ENCODE peak calls at places on chromosomes 4 and X, in seven cellular contexts. One of them, this sample, is unnamed.

GRCh38 chr4:141711211-141711610 is 74.8 kb downstream of the IL15 start:
- DNase-seq in AG10803: peak; percentile 55
- DNase-seq in spleen: no peak
- DNase-seq in neural crest cell: no peak
- DNase-seq in CD4-positive, alpha-beta T cell: no peak
- DNase-seq in brain microvascular endothelial cell: peak; percentile 45
- DNase-seq in Calu3: peak; percentile 3
- DNase-seq in this sample: peak; percentile 64

GRCh38 chr4:129545599-129546278 is 449.8 kb downstream of the C4orf33 start:
- DNase-seq in Calu3: peak; percentile 61
- DNase-seq in AG10803: no peak
- DNase-seq in brain microvascular endothelial cell: peak; percentile 20
- DNase-seq in spleen: peak; percentile 75
- DNase-seq in neural crest cell: no peak
- DNase-seq in CD4-positive, alpha-beta T cell: no peak
- DNase-seq in this sample: peak; percentile 95

GRCh38 chr4:67892905-67893304 is 9.1 kb upstream of the TMPRSS11D start:
- DNase-seq in CD4-positive, alpha-beta T cell: no peak
- DNase-seq in spleen: no peak
- DNase-seq in Calu3: no peak
- DNase-seq in brain microvascular endothelial cell: no peak
- DNase-seq in neural crest cell: no peak
- DNase-seq in AG10803: no peak
- DNase-seq in this sample: no peak

GRCh38 chr4:185958094-185958493 is 110.9 kb upstream of the TLR3 start:
- DNase-seq in brain microvascular endothelial cell: no peak
- DNase-seq in CD4-positive, alpha-beta T cell: no peak
- DNase-seq in spleen: no peak
- DNase-seq in neural crest cell: no peak
- DNase-seq in AG10803: no peak
- DNase-seq in Calu3: no peak
- DNase-seq in this sample: no peak

GRCh38 chrX:43349363-43349762 is 306.7 kb upstream of the MAOA start:
- DNase-seq in AG10803: peak; percentile 25
- DNase-seq in CD4-positive, alpha-beta T cell: peak; percentile 2
- DNase-seq in neural crest cell: peak; percentile 18
- DNase-seq in spleen: peak; percentile 22
- DNase-seq in Calu3: peak; percentile 46
- DNase-seq in brain microvascular endothelial cell: peak; percentile 11
- DNase-seq in this sample: peak; percentile 35

GRCh38 chr4:88600129-88600849 is 8.0 kb downstream of the HERC3 start:
- DNase-seq in CD4-positive, alpha-beta T cell: no peak
- DNase-seq in Calu3: no peak
- DNase-seq in spleen: no peak
- DNase-seq in brain microvascular endothelial cell: peak; percentile 32
- DNase-seq in AG10803: peak; percentile 84
- DNase-seq in neural crest cell: no peak
- DNase-seq in this sample: peak; percentile 66

GRCh38 chrX:77946571-77946970 is 22.9 kb downstream of the PGAM4 start:
- DNase-seq in neural crest cell: no peak
- DNase-seq in brain microvascular endothelial cell: no peak
- DNase-seq in Calu3: no peak
- DNase-seq in CD4-positive, alpha-beta T cell: no peak
- DNase-seq in AG10803: no peak
- DNase-seq in spleen: no peak
- DNase-seq in this sample: no peak

GRCh38 chr4:80566203-80566872 is 230.8 kb downstream of the CFAP299 start:
- DNase-seq in Calu3: no peak
- DNase-seq in AG10803: no peak
- DNase-seq in brain microvascular endothelial cell: no peak
- DNase-seq in neural crest cell: no peak
- DNase-seq in CD4-positive, alpha-beta T cell: no peak
- DNase-seq in spleen: no peak
- DNase-seq in this sample: no peak

GRCh38 chr4:113355550-113356371 is 306.3 kb downstream of the ANK2 start:
- DNase-seq in AG10803: peak; percentile 91
- DNase-seq in spleen: peak; percentile 67
- DNase-seq in brain microvascular endothelial cell: peak; percentile 94
- DNase-seq in neural crest cell: no peak
- DNase-seq in Calu3: peak; percentile 24
- DNase-seq in CD4-positive, alpha-beta T cell: peak; percentile 33
- DNase-seq in this sample: peak; percentile 95

GRCh38 chrX:44432641-44433040 is 89.2 kb upstream of the EFHC2 start:
- DNase-seq in AG10803: peak; percentile 16
- DNase-seq in brain microvascular endothelial cell: no peak
- DNase-seq in neural crest cell: no peak
- DNase-seq in spleen: no peak
- DNase-seq in CD4-positive, alpha-beta T cell: no peak
- DNase-seq in Calu3: no peak
- DNase-seq in this sample: peak; percentile 50

GRCh38 chrX:138917781-138918180 is 206.3 kb upstream of the FGF13 start:
- DNase-seq in Calu3: no peak
- DNase-seq in spleen: no peak
- DNase-seq in AG10803: peak; percentile 93
- DNase-seq in CD4-positive, alpha-beta T cell: no peak
- DNase-seq in brain microvascular endothelial cell: no peak
- DNase-seq in neural crest cell: no peak
- DNase-seq in this sample: peak; percentile 0

GRCh38 chrX:105191878-105192277 is 28.6 kb downstream of the TEX13A start:
- DNase-seq in CD4-positive, alpha-beta T cell: no peak
- DNase-seq in neural crest cell: no peak
- DNase-seq in brain microvascular endothelial cell: peak; percentile 3
- DNase-seq in Calu3: peak; percentile 3
- DNase-seq in AG10803: no peak
- DNase-seq in spleen: no peak
- DNase-seq in this sample: peak; percentile 20

GRCh38 chr4:185127021-185127925 is 15.8 kb upstream of the SLC25A4 start:
- DNase-seq in Calu3: peak; percentile 15
- DNase-seq in CD4-positive, alpha-beta T cell: no peak
- DNase-seq in AG10803: no peak
- DNase-seq in spleen: no peak
- DNase-seq in brain microvascular endothelial cell: no peak
- DNase-seq in neural crest cell: no peak
- DNase-seq in this sample: peak; percentile 23

GRCh38 chr4:182212211-182212761 is 30.9 kb upstream of the TENM3 start:
- DNase-seq in spleen: no peak
- DNase-seq in brain microvascular endothelial cell: peak; percentile 71
- DNase-seq in CD4-positive, alpha-beta T cell: no peak
- DNase-seq in Calu3: no peak
- DNase-seq in neural crest cell: no peak
- DNase-seq in AG10803: peak; percentile 78
- DNase-seq in this sample: peak; percentile 25

GRCh38 chrX:26597981-26598380 is 382.0 kb downstream of the MAGEB5 start:
- DNase-seq in CD4-positive, alpha-beta T cell: no peak
- DNase-seq in spleen: no peak
- DNase-seq in neural crest cell: no peak
- DNase-seq in AG10803: no peak
- DNase-seq in brain microvascular endothelial cell: no peak
- DNase-seq in Calu3: no peak
- DNase-seq in this sample: peak; percentile 40

GRCh38 chrX:153319295-153319694 is 2.3 kb downstream of the PNMA6F start:
- DNase-seq in AG10803: no peak
- DNase-seq in neural crest cell: no peak
- DNase-seq in brain microvascular endothelial cell: no peak
- DNase-seq in Calu3: no peak
- DNase-seq in CD4-positive, alpha-beta T cell: no peak
- DNase-seq in spleen: no peak
- DNase-seq in this sample: no peak

GRCh38 chr4:140719022-140719421 is 37.2 kb downstream of the TBC1D9 start:
- DNase-seq in Calu3: no peak
- DNase-seq in CD4-positive, alpha-beta T cell: no peak
- DNase-seq in spleen: no peak
- DNase-seq in brain microvascular endothelial cell: peak; percentile 59
- DNase-seq in AG10803: peak; percentile 75
- DNase-seq in neural crest cell: no peak
- DNase-seq in this sample: peak; percentile 90

GRCh38 chr4:24595662-24596061 is 11.3 kb upstream of the DHX15 start:
- DNase-seq in AG10803: no peak
- DNase-seq in Calu3: no peak
- DNase-seq in spleen: no peak
- DNase-seq in brain microvascular endothelial cell: peak; percentile 14
- DNase-seq in CD4-positive, alpha-beta T cell: no peak
- DNase-seq in neural crest cell: no peak
- DNase-seq in this sample: no peak

GRCh38 chrX:103240155-103240554 is 14.8 kb downstream of the TCEAL8 start:
- DNase-seq in brain microvascular endothelial cell: no peak
- DNase-seq in neural crest cell: no peak
- DNase-seq in Calu3: no peak
- DNase-seq in AG10803: no peak
- DNase-seq in spleen: no peak
- DNase-seq in CD4-positive, alpha-beta T cell: no peak
- DNase-seq in this sample: no peak
- TF ChIP-seq CTCF in brain microvascular endothelial cell: no peak
- TF ChIP-seq CTCF in neural crest cell: no peak
- TF ChIP-seq CTCF in Calu3: no peak
- TF ChIP-seq CTCF in AG10803: no peak
- TF ChIP-seq CTCF in spleen: no peak
- TF ChIP-seq CTCF in CD4-positive, alpha-beta T cell: no peak
- TF ChIP-seq CTCF in this sample: no peak

GRCh38 chrX:150227321-150227860 is 135.7 kb upstream of the MAMLD1 start:
- DNase-seq in AG10803: no peak
- DNase-seq in CD4-positive, alpha-beta T cell: no peak
- DNase-seq in brain microvascular endothelial cell: no peak
- DNase-seq in spleen: peak; percentile 14
- DNase-seq in Calu3: no peak
- DNase-seq in neural crest cell: no peak
- DNase-seq in this sample: no peak
- TF ChIP-seq CTCF in AG10803: no peak
- TF ChIP-seq CTCF in CD4-positive, alpha-beta T cell: no peak
- TF ChIP-seq CTCF in brain microvascular endothelial cell: no peak
- TF ChIP-seq CTCF in spleen: no peak
- TF ChIP-seq CTCF in Calu3: no peak
- TF ChIP-seq CTCF in neural crest cell: no peak
- TF ChIP-seq CTCF in this sample: no peak

GRCh38 chr4:6794189-6794588 is 11.7 kb downstream of the KIAA0232 start:
- DNase-seq in Calu3: no peak
- DNase-seq in brain microvascular endothelial cell: no peak
- DNase-seq in spleen: no peak
- DNase-seq in CD4-positive, alpha-beta T cell: no peak
- DNase-seq in AG10803: no peak
- DNase-seq in neural crest cell: no peak
- DNase-seq in this sample: no peak

GRCh38 chr4:6799091-6799490 is 16.6 kb downstream of the KIAA0232 start:
- DNase-seq in AG10803: no peak
- DNase-seq in brain microvascular endothelial cell: no peak
- DNase-seq in Calu3: no peak
- DNase-seq in CD4-positive, alpha-beta T cell: no peak
- DNase-seq in neural crest cell: no peak
- DNase-seq in spleen: no peak
- DNase-seq in this sample: no peak

GRCh38 chr4:6795821-6796220 is 13.3 kb downstream of the KIAA0232 start:
- DNase-seq in spleen: no peak
- DNase-seq in Calu3: no peak
- DNase-seq in CD4-positive, alpha-beta T cell: no peak
- DNase-seq in neural crest cell: no peak
- DNase-seq in AG10803: no peak
- DNase-seq in brain microvascular endothelial cell: no peak
- DNase-seq in this sample: no peak
- TF ChIP-seq CTCF in spleen: no peak
- TF ChIP-seq CTCF in Calu3: no peak
- TF ChIP-seq CTCF in CD4-positive, alpha-beta T cell: no peak
- TF ChIP-seq CTCF in neural crest cell: no peak
- TF ChIP-seq CTCF in AG10803: no peak
- TF ChIP-seq CTCF in brain microvascular endothelial cell: no peak
- TF ChIP-seq CTCF in this sample: no peak

GRCh38 chrX:120140293-120140981 is 18.0 kb upstream of the RHOXF2 start:
- DNase-seq in brain microvascular endothelial cell: no peak
- DNase-seq in neural crest cell: no peak
- DNase-seq in AG10803: no peak
- DNase-seq in CD4-positive, alpha-beta T cell: no peak
- DNase-seq in spleen: no peak
- DNase-seq in Calu3: no peak
- DNase-seq in this sample: no peak

GRCh38 chrX:120136128-120136527 is 20.4 kb upstream of the RHOXF1 start:
- DNase-seq in AG10803: no peak
- DNase-seq in brain microvascular endothelial cell: no peak
- DNase-seq in neural crest cell: no peak
- DNase-seq in CD4-positive, alpha-beta T cell: no peak
- DNase-seq in Calu3: no peak
- DNase-seq in spleen: no peak
- DNase-seq in this sample: no peak

DNA sequence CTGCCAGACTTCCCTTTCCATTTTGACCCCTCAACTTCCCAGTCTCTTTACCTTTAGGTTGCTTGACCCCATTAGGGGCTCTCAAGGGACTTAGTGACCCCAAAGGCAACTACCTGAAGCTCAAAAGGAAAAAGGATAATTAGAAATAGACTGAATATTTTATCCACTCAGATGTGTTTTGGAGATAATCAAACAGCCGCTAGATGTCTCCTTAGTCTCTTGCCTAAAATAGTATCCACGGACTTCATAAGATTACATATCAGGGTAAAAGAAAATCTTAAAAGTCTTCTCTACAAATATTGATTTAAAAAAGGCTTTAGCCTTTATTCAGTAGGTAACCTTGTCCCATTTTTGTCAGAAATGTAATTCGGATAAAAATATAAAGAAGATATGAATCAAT is 21.0 kb upstream of the RHOXF2 start:
- DNase-seq in CD4-positive, alpha-beta T cell: no peak
- DNase-seq in brain microvascular endothelial cell: no peak
- DNase-seq in neural crest cell: no peak
- DNase-seq in Calu3: no peak
- DNase-seq in AG10803: no peak
- DNase-seq in spleen: no peak
- DNase-seq in this sample: no peak
- TF ChIP-seq CTCF in CD4-positive, alpha-beta T cell: no peak
- TF ChIP-seq CTCF in brain microvascular endothelial cell: no peak
- TF ChIP-seq CTCF in neural crest cell: no peak
- TF ChIP-seq CTCF in Calu3: no peak
- TF ChIP-seq CTCF in AG10803: peak; percentile 10
- TF ChIP-seq CTCF in spleen: no peak
- TF ChIP-seq CTCF in this sample: no peak

GRCh38 chr4:3375688-3376087 is 66.1 kb upstream of the HGFAC start:
- DNase-seq in neural crest cell: no peak
- DNase-seq in spleen: no peak
- DNase-seq in brain microvascular endothelial cell: peak; percentile 87
- DNase-seq in AG10803: peak; percentile 89
- DNase-seq in CD4-positive, alpha-beta T cell: no peak
- DNase-seq in Calu3: no peak
- DNase-seq in this sample: peak; percentile 67
- TF ChIP-seq CTCF in neural crest cell: no peak
- TF ChIP-seq CTCF in spleen: no peak
- TF ChIP-seq CTCF in brain microvascular endothelial cell: peak; percentile 40
- TF ChIP-seq CTCF in AG10803: peak; percentile 16
- TF ChIP-seq CTCF in CD4-positive, alpha-beta T cell: no peak
- TF ChIP-seq CTCF in Calu3: no peak
- TF ChIP-seq CTCF in this sample: peak; percentile 23

GRCh38 chrX:49858341-49858740 is 20.9 kb upstream of the USP27X start:
- DNase-seq in CD4-positive, alpha-beta T cell: no peak
- DNase-seq in neural crest cell: no peak
- DNase-seq in Calu3: no peak
- DNase-seq in AG10803: no peak
- DNase-seq in brain microvascular endothelial cell: no peak
- DNase-seq in spleen: no peak
- DNase-seq in this sample: no peak
- TF ChIP-seq CTCF in CD4-positive, alpha-beta T cell: no peak
- TF ChIP-seq CTCF in neural crest cell: no peak
- TF ChIP-seq CTCF in Calu3: no peak
- TF ChIP-seq CTCF in AG10803: no peak
- TF ChIP-seq CTCF in brain microvascular endothelial cell: no peak
- TF ChIP-seq CTCF in spleen: no peak
- TF ChIP-seq CTCF in this sample: no peak